ENCODE peak calls at places on chromosome 11, in four cellular contexts. W is HepG2, F is GM12878, E is H1. M is an unnamed sample.

GRCh38 chr11:1862588-1863351 is 9.9 kb downstream of the LSP1 start:
- DNase-seq in W (no peak), F (no peak), E (no peak), M (no peak)

GRCh38 chr11:104625246-104625645 is 273.0 kb downstream of the CASP12 start:
- DNase-seq in W (no peak), F (no peak), E (no peak), M (no peak)

GRCh38 chr11:109247071-109247470 is 174.9 kb upstream of the C11orf87 start:
- DNase-seq in W (no peak), F (no peak), E (no peak), M (no peak)

GRCh38 chr11:58525037-58525614 is 17.2 kb upstream of the OR5B21 start:
- DNase-seq in W (no peak), F (peak; percentile 79), E (no peak), M (no peak)

GRCh38 chr11:110989734-110990133 is 255.8 kb upstream of the POU2AF2 start:
- DNase-seq in W (no peak), F (no peak), E (no peak), M (no peak)

GRCh38 chr11:63682045-63682915 is 980 bp downstream of the RTN3 start:
- DNase-seq in W (peak; percentile 8), F (no peak), E (no peak), M (peak; percentile 40)

GRCh38 chr11:30586251-30587144 is at the start of gene MPPED2:
- DNase-seq in W (no peak), F (no peak), E (no peak), M (peak; percentile 11)

GRCh38 chr11:47216141-47216798 is 1.5 kb downstream of the DDB2 start:
- DNase-seq in W (peak; percentile 74), F (peak; percentile 30), E (no peak), M (peak; percentile 38)

GRCh38 chr11:35553831-35554230 is 28.4 kb upstream of the PAMR1 start:
- DNase-seq in W (no peak), F (no peak), E (no peak), M (no peak)

GRCh38 chr11:78290293-78291176 is 101.8 kb downstream of the USP35 start:
- DNase-seq in W (peak; percentile 97), F (no peak), E (no peak), M (peak; percentile 60)

GRCh38 chr11:132028380-132029240 is 658.2 kb downstream of the NTM start:
- DNase-seq in W (peak; percentile 16), F (no peak), E (no peak), M (peak; percentile 12)

GRCh38 chr11:45150301-45150700 is 3.9 kb downstream of the PRDM11 start:
- DNase-seq in W (no peak), F (no peak), E (no peak), M (no peak)

GRCh38 chr11:67776834-67777530 is 102.6 kb upstream of the ALDH3B2 start:
- DNase-seq in W (no peak), F (no peak), E (no peak), M (no peak)

GRCh38 chr11:134040386-134041297 is 28.2 kb upstream of the JAM3 start:
- DNase-seq in W (no peak), F (no peak), E (no peak), M (no peak)
- TF ChIP-seq CREB1 in W (no peak), F (no peak), E (no peak), M (no peak)

GRCh38 chr11:19805827-19806226 is 93.2 kb downstream of the NAV2 start:
- DNase-seq in W (no peak), F (no peak), E (no peak), M (no peak)

GRCh38 chr11:19805346-19805745 is 92.7 kb downstream of the NAV2 start:
- DNase-seq in W (no peak), F (no peak), E (no peak), M (no peak)

GRCh38 chr11:19800714-19801519 is 88.3 kb downstream of the NAV2 start:
- DNase-seq in W (no peak), F (no peak), E (no peak), M (no peak)

GRCh38 chr11:19802773-19803293 is 90.2 kb downstream of the NAV2 start:
- DNase-seq in W (no peak), F (no peak), E (no peak), M (no peak)

DNA sequence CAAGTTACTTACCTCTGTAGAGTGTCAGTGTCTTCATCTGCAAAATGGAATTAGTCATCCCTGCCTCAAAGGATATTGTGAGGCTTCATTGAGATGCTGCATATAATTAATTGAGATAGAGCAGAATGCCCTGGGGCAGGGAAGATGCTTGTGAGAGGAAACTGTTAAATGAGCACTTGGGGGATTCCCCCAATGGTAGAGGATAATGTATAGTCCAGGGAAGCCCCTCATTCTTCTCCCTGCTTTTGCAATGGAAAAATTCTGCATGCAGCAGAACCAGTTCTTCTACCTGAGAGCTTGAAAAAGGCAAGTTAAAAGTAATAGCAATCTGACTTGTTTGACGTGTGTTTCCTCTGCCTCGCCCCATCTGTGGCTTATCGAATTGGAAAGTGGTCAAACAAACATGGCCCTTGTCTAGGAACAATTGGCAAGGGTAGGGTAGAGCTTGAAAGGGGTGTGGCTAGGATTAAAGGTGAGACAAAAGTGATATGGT is 90.9 kb downstream of the NAV2 start:
- DNase-seq in W (no peak), F (no peak), E (no peak), M (no peak)
- TF ChIP-seq CBX5 in W (no peak), F (no peak), E (no peak), M (no peak)

DNA sequence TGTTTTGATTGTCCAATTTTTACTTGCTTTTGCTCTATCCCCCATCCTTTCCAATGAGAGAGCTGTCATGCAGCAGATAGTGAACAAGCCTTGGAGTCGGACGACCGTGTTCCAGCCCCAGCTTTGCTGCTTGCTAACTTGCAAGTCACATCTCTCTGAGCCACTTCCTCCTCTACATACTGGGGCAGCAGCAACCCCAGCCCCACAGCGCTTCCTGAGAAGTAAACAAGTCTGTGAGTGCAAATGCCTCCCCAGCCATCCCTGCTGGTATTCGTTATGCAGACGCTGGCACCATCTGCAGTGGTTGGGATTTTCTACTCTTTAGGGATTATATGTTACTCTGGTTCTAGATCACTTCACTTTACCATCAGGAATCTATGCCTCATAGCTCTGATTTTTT is 35.0 kb downstream of the TPBGL start:
- DNase-seq in W (no peak), F (no peak), E (no peak), M (no peak)
- TF ChIP-seq CREB1 in W (no peak), F (no peak), E (no peak), M (no peak)

DNA sequence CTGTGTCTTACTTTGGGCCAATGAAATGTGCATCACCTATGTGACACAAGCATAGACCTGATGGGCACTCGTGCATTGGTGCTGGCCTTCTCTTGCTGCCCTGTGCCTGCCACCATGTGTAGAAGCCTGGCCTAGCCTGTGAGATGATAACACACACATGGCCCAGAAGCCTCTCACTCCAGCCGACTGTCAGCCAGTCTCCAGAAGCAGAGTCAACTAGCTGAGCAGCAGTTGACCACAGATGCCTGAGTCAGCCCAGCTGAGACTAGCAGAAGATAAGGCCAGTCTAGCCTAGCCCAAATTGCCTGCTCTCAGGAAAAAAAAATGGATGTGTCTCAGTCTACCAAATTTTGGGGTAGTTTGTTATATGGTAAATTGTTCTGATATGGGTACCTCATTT is 46.2 kb downstream of the CSNK2A3 start:
- DNase-seq in W (no peak), F (no peak), E (no peak), M (no peak)
- TF ChIP-seq CBX5 in W (no peak), F (no peak), E (no peak), M (no peak)

DNA sequence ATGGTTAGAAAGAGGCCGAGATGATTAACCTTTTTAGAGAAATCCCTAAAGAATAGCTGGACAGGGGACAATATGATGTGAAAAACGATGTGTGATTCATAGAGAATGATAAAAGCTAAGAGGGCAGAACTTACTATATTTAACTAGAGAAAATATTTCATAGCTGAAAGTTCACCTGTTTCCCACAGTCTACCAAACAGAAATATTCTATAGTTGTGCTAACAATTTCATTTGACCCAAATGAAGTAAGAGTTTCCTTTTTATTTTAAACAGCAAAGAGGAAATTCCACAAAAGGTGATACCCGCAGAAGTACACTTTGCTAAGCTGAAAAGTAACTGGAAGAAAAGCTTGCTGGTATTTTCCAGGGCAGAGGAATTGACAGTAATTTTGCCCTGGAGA is 26.7 kb downstream of the ALKBH8 start:
- DNase-seq in W (no peak), F (no peak), E (no peak), M (no peak)
- TF ChIP-seq CREB1 in W (no peak), F (no peak), E (no peak), M (no peak)

M was measured in K562.